ENCODE peak calls at places on chromosomes 5 and 9, in eight cellular contexts. X is stimulated activated CD4-positive, alpha-beta T cell treated with anti-CD3 and anti-CD28 coated beads, Interleukin-4, amount 100 ng/mL, for 4 hours; P is progenitor cell of endocrine pancreas; B is H7; J is NB4; C is left cardiac atrium; A is cardiac fibroblast; U is stimulated activated effector memory CD8-positive, alpha-beta T cell treated with anti-CD3 and anti-CD28 coated beads, Interleukin-12 subunit alpha, Interleukin-12 subunit beta, amount 100 ng/mL, for 72 hours. D is an unnamed sample.

GRCh38 chr9:97742545-97742944 is 45.4 kb upstream of the XPA start:
- DNase-seq in X (no peak), P (no peak), B (no peak), J (no peak), C (no peak), A (no peak), U (no peak), D (no peak)

GRCh38 chr9:15529566-15530324 is 19.0 kb upstream of the PSIP1 start:
- DNase-seq in X (no peak), P (no peak), B (no peak), J (no peak), C (no peak), A (no peak), U (no peak), D (no peak)

GRCh38 chr9:21680590-21680989 is 121.8 kb upstream of the MTAP start:
- DNase-seq in X (no peak), P (no peak), B (no peak), J (no peak), C (no peak), A (no peak), U (no peak), D (no peak)

GRCh38 chr9:121674952-121675351 is 23.5 kb downstream of the DAB2IP start:
- DNase-seq in X (no peak), P (no peak), B (peak; percentile 70), J (peak; percentile 50), C (no peak), A (peak; percentile 38), U (no peak), D (peak; percentile 25)

GRCh38 chr5:38607396-38607795 is 51.0 kb upstream of the LIFR start:
- DNase-seq in X (no peak), P (no peak), B (no peak), J (peak; percentile 89), C (no peak), A (peak; percentile 96), U (no peak), D (peak; percentile 12)

GRCh38 chr9:134350416-134350994 is 24.2 kb downstream of the RXRA start:
- DNase-seq in X (no peak), P (no peak), B (no peak), J (no peak), C (no peak), A (no peak), U (no peak), D (no peak)

GRCh38 chr5:139190125-139190524 is 8.0 kb downstream of the SIL1 start:
- DNase-seq in X (no peak), P (no peak), B (no peak), J (no peak), C (no peak), A (peak; percentile 87), U (no peak), D (no peak)

GRCh38 chr9:98101416-98101815 is 17.6 kb downstream of the TRIM14 start:
- DNase-seq in X (no peak), P (no peak), B (no peak), J (no peak), C (no peak), A (no peak), U (no peak), D (no peak)

GRCh38 chr9:69385474-69386091 is 60.6 kb downstream of the ENTREP1 start:
- DNase-seq in X (no peak), P (peak; percentile 23), B (peak; percentile 76), J (no peak), C (no peak), A (no peak), U (no peak), D (no peak)